ENCODE peak calls at places on chromosomes 7 and 10, in four cellular contexts. Y, T, C and J are unnamed samples.

GRCh38 chr7:137579913-137580640 is 236.5 kb upstream of the PTN start:
- DNase-seq in Y (no peak), T (peak), C (no peak), J (peak)

GRCh38 chr10:12681250-12681649 is 320.3 kb downstream of the CCDC3 start:
- DNase-seq in Y (peak), T (no peak), C (no peak), J (no peak)

GRCh38 chr7:140674899-140675701 is 2.4 kb downstream of the ADCK2 start:
- DNase-seq in T (no peak), Y (no peak), C (no peak), J (no peak)

GRCh38 chr7:103551006-103551405 is 105.0 kb upstream of the SLC26A5 start:
- DNase-seq in T (no peak), Y (no peak), C (no peak), J (no peak)

GRCh38 chr7:155204744-155205367 is 92.8 kb upstream of the INSIG1 start:
- DNase-seq in T (no peak), Y (no peak), C (no peak), J (no peak)

GRCh38 chr7:147022056-147022455 is 905.5 kb downstream of the CNTNAP2 start:
- DNase-seq in C (no peak), T (no peak), Y (no peak), J (peak)

GRCh38 chr10:43689955-43690771 is 41.5 kb upstream of the ZNF32 start:
- DNase-seq in C (peak), Y (peak), T (peak), J (peak)

GRCh38 chr7:54823776-54824175 is 64.8 kb upstream of the SEC61G start:
- DNase-seq in Y (no peak), T (no peak), C (no peak), J (no peak)

GRCh38 chr7:142629588-142630260 is 119.5 kb upstream of the PRSS1 start:
- DNase-seq in C (no peak), Y (no peak), T (no peak), J (peak)

GRCh38 chr7:129644634-129645230 is 33.2 kb downstream of the NRF1 start:
- DNase-seq in Y (no peak), T (peak), C (peak), J (peak)

GRCh38 chr7:41977165-41977651 is 259.8 kb downstream of the GLI3 start:
- DNase-seq in T (no peak), C (no peak), Y (no peak), J (peak)

GRCh38 chr10:122974543-122975064 is 5.6 kb upstream of the PSTK start:
- DNase-seq in Y (no peak), T (no peak), C (no peak), J (no peak)

GRCh38 chr7:117751775-117752174 is 121.5 kb downstream of the CTTNBP2 start:
- DNase-seq in C (no peak), Y (no peak), T (no peak), J (no peak)

GRCh38 chr10:17116193-17116592 is 13.4 kb downstream of the CUBN start:
- DNase-seq in T (no peak), Y (no peak), C (no peak), J (no peak)

GRCh38 chr10:130463876-130464360 is 327.7 kb downstream of the GLRX3 start:
- DNase-seq in T (no peak), Y (no peak), C (no peak), J (no peak)

GRCh38 chr10:48496831-48497792 is 107.8 kb downstream of the ARHGAP22 start:
- DNase-seq in C (no peak), T (peak), Y (no peak), J (peak)

GRCh38 chr7:137992738-137993394 is 9.0 kb downstream of the CREB3L2 start:
- DNase-seq in T (peak), Y (peak), C (no peak), J (no peak)

GRCh38 chr7:595621-596010 is 76.0 kb upstream of the PDGFA start:
- DNase-seq in Y (no peak), T (no peak), C (no peak), J (no peak)

GRCh38 chr7:131011437-131011752 is 277.4 kb upstream of the KLF14 start:
- DNase-seq in C (no peak), Y (no peak), T (no peak), J (no peak)

GRCh38 chr10:105950410-105950809 is 1214.1 kb downstream of the SORCS1 start:
- DNase-seq in T (no peak), Y (peak), C (peak), J (peak)

GRCh38 chr7:2149672-2150444 is 82.9 kb downstream of the MAD1L1 start:
- DNase-seq in T (no peak), Y (no peak), C (no peak), J (no peak)

GRCh38 chr7:106611911-106612310 is 49.0 kb downstream of the CCDC71L start:
- DNase-seq in C (no peak), Y (no peak), T (no peak), J (no peak)

GRCh38 chr7:4765776-4766490 is 9.5 kb upstream of the AP5Z1 start:
- DNase-seq in T (no peak), C (no peak), Y (no peak), J (no peak)

GRCh38 chr10:126101744-126102143 is 205.4 kb downstream of the FANK1 start:
- DNase-seq in Y (no peak), T (no peak), C (no peak), J (no peak)

GRCh38 chr10:70753841-70754621 is 31.1 kb downstream of the TBATA start:
- DNase-seq in Y (no peak), T (no peak), C (no peak), J (no peak)

GRCh38 chr7:141785711-141786552 is 4.1 kb upstream of the TAS2R5 start:
- DNase-seq in T (peak), Y (peak), C (peak), J (peak)

GRCh38 chr7:1567893-1568292 is 1.9 kb downstream of the PSMG3 start:
- DNase-seq in Y (no peak), T (peak), C (no peak), J (no peak)

GRCh38 chr10:46526682-46527038 is 29.8 kb downstream of the GPRIN2 start:
- DNase-seq in T (no peak), Y (no peak), C (no peak), J (no peak)

GRCh38 chr10:31759124-31759798 is 169.4 kb downstream of the ARHGAP12 start:
- DNase-seq in T (no peak), C (peak), Y (peak), J (peak)

GRCh38 chr10:128054163-128054970 is 71.9 kb downstream of the MKI67 start:
- DNase-seq in Y (no peak), T (no peak), C (no peak), J (no peak)

GRCh38 chr7:128879939-128880746 is 17.5 kb downstream of the ATP6V1F start:
- DNase-seq in T (no peak), C (peak), Y (no peak), J (peak)